ENCODE peak calls at places on chromosomes 12 and 14, in ten cellular contexts. U is foreskin fibroblast; M is stomach; P is CD4-positive, alpha-beta T cell; O is PC-3; T is left lung; L is endothelial cell; X is nephron progenitor cell; K is body of pancreas; Y is uterus. F is an unnamed sample.

GRCh38 chr14:50955373-50956043 is 11.2 kb upstream of the PYGL start:
- DNase-seq in T (peak; percentile 89), O (peak; percentile 96), L (peak; percentile 26), P (no peak), Y (peak; percentile 88), X (peak; percentile 18), K (peak; percentile 22), U (peak; percentile 89), M (no peak), F (peak; percentile 80)

GRCh38 chr12:110022980-110023633 is 23.9 kb downstream of the ANKRD13A start:
- DNase-seq in U (no peak), X (no peak), P (no peak), Y (no peak), O (no peak), K (no peak), T (no peak), M (no peak), L (no peak), F (peak; percentile 63)

GRCh38 chr12:110165540-110166159 is 41.5 kb downstream of the IFT81 start:
- DNase-seq in O (no peak), M (no peak), L (no peak), X (no peak), Y (no peak), K (no peak), P (no peak), U (no peak), T (no peak), F (no peak)

GRCh38 chr14:75690010-75690409 is 29.0 kb downstream of the TTLL5 start:
- DNase-seq in U (no peak), M (no peak), O (no peak), P (no peak), L (no peak), T (no peak), X (no peak), K (no peak), Y (no peak), F (no peak)

GRCh38 chr14:102079700-102079979 is 7.2 kb downstream of the HSP90AA1 start:
- DNase-seq in Y (no peak), L (no peak), U (no peak), T (no peak), X (no peak), K (no peak), P (no peak), O (no peak), M (no peak), F (no peak)

GRCh38 chr12:102369876-102370275 is 110.5 kb downstream of the IGF1 start:
- DNase-seq in Y (no peak), O (no peak), U (no peak), L (no peak), T (no peak), M (no peak), P (no peak), K (no peak), X (no peak), F (no peak)

GRCh38 chr12:82694276-82694675 is 7.6 kb downstream of the TMTC2 start:
- DNase-seq in P (no peak), T (no peak), Y (no peak), O (peak; percentile 73), U (no peak), X (no peak), K (no peak), L (no peak), M (no peak), F (no peak)

GRCh38 chr12:52364901-52365489 is 2.3 kb downstream of the KRT85 start:
- DNase-seq in U (no peak), O (no peak), Y (no peak), L (no peak), K (no peak), T (no peak), X (no peak), P (no peak), M (no peak), F (no peak)

GRCh38 chr12:100858658-100859057 is 64.1 kb downstream of the ANO4 start:
- DNase-seq in X (no peak), L (no peak), U (peak; percentile 36), T (no peak), K (no peak), Y (no peak), O (no peak), P (no peak), M (no peak), F (peak; percentile 12)

GRCh38 chr12:56469007-56469930 is 891 bp downstream of the SPRYD4 start:
- DNase-seq in L (no peak), Y (no peak), X (no peak), U (no peak), O (peak; percentile 22), T (no peak), M (peak; percentile 32), K (peak; percentile 53), P (no peak), F (no peak)

GRCh38 chr14:50697659-50698290 is 29.7 kb upstream of the SAV1 start:
- DNase-seq in L (no peak), U (peak; percentile 16), O (no peak), M (no peak), X (no peak), K (no peak), Y (no peak), P (no peak), T (no peak), F (no peak)

GRCh38 chr14:77023001-77023996 is 5.2 kb downstream of the IRF2BPL start:
- DNase-seq in Y (peak; percentile 82), U (no peak), P (no peak), K (peak; percentile 88), X (no peak), M (peak; percentile 76), L (no peak), O (peak; percentile 61), T (no peak), F (no peak)

GRCh38 chr12:97701901-97702300 is 239.3 kb downstream of the RMST start:
- DNase-seq in P (no peak), U (no peak), L (no peak), X (no peak), O (peak; percentile 33), K (no peak), T (no peak), Y (no peak), M (no peak), F (no peak)

GRCh38 chr12:81797100-81797499 is 38.0 kb upstream of the PPFIA2 start:
- DNase-seq in O (peak; percentile 36), X (no peak), P (no peak), U (no peak), L (no peak), T (no peak), M (no peak), Y (no peak), K (no peak), F (no peak)

GRCh38 chr14:103199141-103199540 is 75.9 kb downstream of the TNFAIP2 start:
- DNase-seq in L (no peak), O (no peak), U (no peak), K (no peak), M (no peak), X (no peak), P (no peak), Y (peak; percentile 62), T (no peak), F (peak; percentile 76)

DNA sequence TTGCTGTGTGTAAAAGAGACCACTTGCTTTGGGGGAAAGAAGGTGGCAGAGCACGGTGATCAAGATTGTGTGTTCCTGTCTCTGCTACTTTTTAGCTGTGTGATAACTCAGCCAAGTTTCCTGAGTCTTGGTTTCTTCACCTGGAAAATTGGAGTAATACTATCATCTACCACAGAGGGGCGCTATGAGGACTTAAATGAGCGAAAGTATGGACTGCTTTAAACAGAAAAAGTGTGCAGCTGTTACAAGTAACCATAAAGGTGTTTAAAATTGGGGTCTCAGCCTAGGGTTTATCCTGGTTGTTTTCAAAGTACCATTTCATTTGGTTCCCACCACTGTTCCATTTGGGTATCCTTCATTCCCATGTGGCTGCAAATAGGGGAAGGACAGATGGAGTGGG is 65.9 kb upstream of the WSCD2 start:
- DNase-seq in T (no peak), X (no peak), Y (no peak), K (no peak), M (no peak), L (peak; percentile 52), O (peak; percentile 63), P (no peak), U (no peak), F (no peak)
- TF ChIP-seq CTCF in T (no peak), X (peak; percentile 49), Y (no peak), K (no peak), M (no peak), L (peak; percentile 85), O (peak; percentile 73), P (no peak), U (peak; percentile 20), F (peak; percentile 18)

GRCh38 chr14:100146548-100147091 is 12.8 kb downstream of the DEGS2 start:
- DNase-seq in T (peak; percentile 77), O (no peak), L (no peak), P (no peak), U (no peak), Y (no peak), M (no peak), X (no peak), K (no peak), F (no peak)
- TF ChIP-seq CTCF in T (no peak), O (no peak), L (no peak), P (peak; percentile 21), U (no peak), Y (no peak), M (no peak), X (no peak), K (no peak), F (peak; percentile 3)

DNA sequence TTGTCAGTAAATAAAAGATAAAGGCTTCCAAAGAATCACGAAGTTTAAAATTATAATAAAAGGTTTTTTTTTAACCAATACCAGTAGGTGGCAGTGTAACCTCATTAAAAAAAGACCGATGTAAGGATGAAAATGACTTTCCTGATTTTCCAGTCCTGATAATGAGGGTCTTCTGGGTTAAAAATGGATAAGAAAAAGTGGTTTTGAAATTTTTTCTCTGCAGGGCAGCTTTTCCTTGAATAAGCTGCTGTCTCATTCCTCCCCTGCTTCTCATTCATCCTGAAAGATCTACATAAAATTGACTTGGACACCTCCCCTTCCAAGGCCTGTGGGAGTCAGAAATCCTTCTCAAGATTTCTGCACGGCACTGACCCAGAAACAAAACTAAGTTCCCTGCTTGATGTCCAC is 58.9 kb upstream of the FBXO33 start:
- DNase-seq in Y (no peak), P (no peak), T (no peak), O (peak; percentile 60), K (no peak), L (no peak), U (no peak), X (no peak), M (no peak), F (no peak)
- TF ChIP-seq CTCF in Y (peak; percentile 49), P (peak; percentile 86), T (peak; percentile 49), O (peak; percentile 73), K (peak; percentile 46), L (peak; percentile 83), U (no peak), X (peak; percentile 55), M (no peak), F (peak; percentile 17)

DNA sequence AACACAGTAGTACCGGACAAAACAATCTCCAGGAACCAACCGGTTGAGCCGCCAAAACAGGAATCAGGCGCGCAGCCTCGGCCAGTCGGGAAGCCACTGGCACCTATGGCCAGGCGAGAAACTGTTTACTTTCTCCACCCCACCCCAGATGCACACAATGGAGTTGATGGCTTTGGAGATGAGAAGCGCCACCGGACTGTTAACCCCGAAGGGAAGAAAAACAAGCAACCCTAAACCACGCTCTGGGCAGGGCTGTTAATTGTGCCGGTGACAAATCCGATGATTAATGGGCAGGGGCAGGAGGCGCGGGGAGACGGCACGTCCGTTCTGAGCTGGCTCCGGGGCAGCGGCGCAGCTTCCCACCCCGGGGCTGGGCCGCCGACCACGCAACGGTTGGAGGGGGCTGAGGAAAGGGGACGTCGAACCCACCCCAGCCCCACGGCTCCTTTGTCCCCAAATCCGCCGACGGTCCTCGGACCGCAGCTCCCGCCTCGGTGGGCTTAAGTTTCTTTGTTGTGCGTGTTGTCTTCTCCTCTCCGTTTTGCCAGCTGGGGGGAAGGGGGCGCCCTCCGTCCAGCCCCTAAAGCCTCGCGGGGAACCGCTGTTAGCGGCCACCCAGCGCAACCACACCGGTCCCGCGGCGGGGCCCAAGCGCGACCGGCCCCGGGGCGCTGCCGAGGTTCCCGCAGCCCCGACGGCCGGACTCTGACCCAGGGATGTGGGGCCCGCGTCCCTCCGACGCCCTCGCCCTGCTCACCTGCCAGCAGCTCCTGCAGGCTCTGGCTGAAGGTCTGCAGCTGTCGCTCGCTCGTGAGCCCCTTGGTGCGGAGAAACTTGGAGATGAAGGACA is 790 bp downstream of the BTG1 start:
- DNase-seq in O (peak; percentile 84), U (peak; percentile 67), L (peak; percentile 49), T (peak; percentile 88), X (peak; percentile 75), M (peak; percentile 74), K (peak; percentile 53), Y (peak; percentile 66), P (peak; percentile 25), F (no peak)
- TF ChIP-seq CTCF in O (peak; percentile 38), U (no peak), L (peak; percentile 21), T (no peak), X (no peak), M (no peak), K (no peak), Y (no peak), P (no peak), F (no peak)

F was measured in BJ.